ENCODE peak calls at places on chromosomes 1 and 21, in seven cellular contexts. N is adrenal gland; R is stimulated activated CD8-positive, alpha-beta memory T cell treated with anti-CD3 and anti-CD28 coated beads, Interleukin-7, amount 100 ng/mL, for 24 hours; X is astrocyte of the cerebellum; F is AML-193; U is H9; A is NCI-H1417. K is an unnamed sample.

GRCh38 chr1:226457307-226457712 is 49.4 kb upstream of the PARP1 start:
- DNase-seq in U (peak; percentile 82), F (no peak), X (no peak), N (no peak), R (peak; percentile 17), A (no peak), K (no peak)

GRCh38 chr21:44736291-44737004 is 25.1 kb upstream of the TSPEAR start:
- DNase-seq in R (no peak), F (no peak), U (peak; percentile 8), X (no peak), N (no peak), A (no peak), K (no peak)

GRCh38 chr1:40004857-40005256 is 35.7 kb upstream of the CAP1 start:
- DNase-seq in N (no peak), F (no peak), R (no peak), X (no peak), A (no peak), U (no peak), K (no peak)

GRCh38 chr1:240363315-240363714 is 248.6 kb downstream of the GREM2 start:
- DNase-seq in X (no peak), N (no peak), U (peak; percentile 30), F (no peak), R (no peak), A (no peak), K (no peak)

GRCh38 chr21:42848932-42849758 is 30.2 kb downstream of the WDR4 start:
- DNase-seq in X (no peak), R (no peak), U (no peak), N (no peak), A (no peak), F (no peak), K (no peak)

GRCh38 chr1:197585809-197586208 is 189.5 kb downstream of the DENND1B start:
- DNase-seq in A (no peak), N (no peak), F (no peak), U (no peak), X (no peak), R (no peak), K (no peak)

GRCh38 chr1:25033828-25034451 is 103.9 kb upstream of the RUNX3 start:
- DNase-seq in X (no peak), A (no peak), R (no peak), U (no peak), N (peak; percentile 48), F (peak; percentile 97), K (no peak)

GRCh38 chr1:170823120-170823519 is 112.2 kb upstream of the MROH9 start:
- DNase-seq in N (no peak), R (no peak), F (no peak), U (no peak), X (no peak), A (no peak), K (no peak)

GRCh38 chr1:225877570-225877969 is 4.6 kb downstream of the TMEM63A start:
- DNase-seq in N (peak; percentile 68), U (peak; percentile 75), A (no peak), R (no peak), F (peak; percentile 14), X (no peak), K (no peak)

GRCh38 chr1:116268211-116268610 is 104.8 kb upstream of the ATP1A1 start:
- DNase-seq in X (no peak), R (no peak), F (no peak), U (no peak), A (peak; percentile 16), N (peak; percentile 71), K (no peak)

GRCh38 chr1:21012937-21013336 is 163.8 kb downstream of the EIF4G3 start:
- DNase-seq in R (no peak), X (peak; percentile 90), U (no peak), N (no peak), F (no peak), A (no peak), K (no peak)

K was measured in D721Med.